ENCODE peak calls at places on chromosomes 2 and 18, in nine cellular contexts. Z is left lung; X is ascending aorta; S is NCI-H146; P is activated T-cell treated with anti-CD3 and anti-CD28 coated beads for 1 hour; M is GOT3; W is activated CD4-positive, CD25-positive, alpha-beta regulatory T cell treated with anti-CD3 and anti-CD28 coated beads, Interleukin-2, amount 50 U/mL, for 72 hours; B is IMR-90; N is amygdala. I is an unnamed sample.

GRCh38 chr2:207188601-207189000 is 22.9 kb upstream of the KLF7 start:
- DNase-seq in Z (no peak), X (no peak), S (peak), P (no peak), M (no peak), W (no peak), B (peak), N (no peak), I (no peak)

GRCh38 chr2:202005272-202005887 is 28.3 kb upstream of the FZD7 start:
- DNase-seq in Z (no peak), X (no peak), S (no peak), P (no peak), M (no peak), W (no peak), B (no peak), N (no peak), I (no peak)

GRCh38 chr2:209331291-209331844 is 92.5 kb upstream of the MAP2 start:
- DNase-seq in Z (no peak), X (no peak), S (peak), P (no peak), M (no peak), W (no peak), B (peak), N (no peak), I (peak)

GRCh38 chr2:120503793-120504571 is 158.0 kb downstream of the INHBB start:
- DNase-seq in Z (no peak), X (no peak), S (no peak), P (no peak), M (no peak), W (no peak), B (peak), N (no peak), I (no peak)

GRCh38 chr18:39340418-39340817 is 1774.8 kb upstream of the CELF4 start:
- DNase-seq in Z (no peak), X (no peak), S (peak), P (no peak), M (no peak), W (no peak), B (no peak), N (no peak), I (no peak)

GRCh38 chr2:232030229-232030628 is 68.7 kb downstream of the DIS3L2 start:
- DNase-seq in Z (no peak), X (no peak), S (no peak), P (no peak), M (no peak), W (no peak), B (no peak), N (no peak), I (no peak)

GRCh38 chr2:237254369-237254861 is 159.5 kb downstream of the COL6A3 start:
- DNase-seq in Z (no peak), X (no peak), S (no peak), P (no peak), M (no peak), W (no peak), B (peak), N (no peak), I (no peak)

GRCh38 chr18:595068-595467 is 1.7 kb upstream of the CLUL1 start:
- DNase-seq in Z (no peak), X (no peak), S (no peak), P (no peak), M (no peak), W (no peak), B (no peak), N (no peak), I (no peak)

GRCh38 chr2:167127135-167127534 is 238.9 kb downstream of the XIRP2 start:
- DNase-seq in Z (no peak), X (no peak), S (no peak), P (no peak), M (no peak), W (no peak), B (peak), N (no peak), I (no peak)

GRCh38 chr2:3959372-3959771 is 256.0 kb downstream of the DCDC2C start:
- DNase-seq in Z (no peak), X (no peak), S (peak), P (no peak), M (no peak), W (no peak), B (peak), N (no peak), I (no peak)

GRCh38 chr2:23862716-23863426 is 64.1 kb downstream of the ATAD2B start:
- DNase-seq in Z (no peak), X (no peak), S (no peak), P (no peak), M (no peak), W (no peak), B (no peak), N (no peak), I (no peak)

GRCh38 chr2:64203131-64204005 is 59.1 kb upstream of the PELI1 start:
- DNase-seq in Z (no peak), X (no peak), S (no peak), P (no peak), M (no peak), W (no peak), B (peak), N (no peak), I (no peak)

GRCh38 chr2:101831351-101831865 is 133.9 kb downstream of the MAP4K4 start:
- DNase-seq in Z (no peak), X (peak), S (peak), P (peak), M (no peak), W (peak), B (peak), N (peak), I (peak)

GRCh38 chr18:31954349-31954748 is 11.4 kb upstream of the TRAPPC8 start:
- DNase-seq in Z (no peak), X (no peak), S (no peak), P (no peak), M (no peak), W (no peak), B (peak), N (no peak), I (no peak)

GRCh38 chr18:58493516-58494253 is 135.2 kb downstream of the ALPK2 start:
- DNase-seq in Z (no peak), X (peak), S (peak), P (peak), M (peak), W (peak), B (peak), N (peak), I (peak)

I was measured in head of caudate nucleus.